ENCODE peak calls at places on chromosome 15, in seven cellular contexts. B is NT2/D1; I is activated CD8-positive, alpha-beta memory T cell treated with anti-CD3 and anti-CD28 coated beads, Interleukin-2, amount 50 U/mL, for 4 hours; A is chondrocyte; K is progenitor cell of endocrine pancreas; Q is Kasumi-1; R is transverse colon. L is an unnamed sample.

GRCh38 chr15:44710236-44711088 is 661 bp downstream of the PATL2 start:
- DNase-seq in B (no peak), I (peak), A (no peak), K (no peak), Q (peak), R (peak), L (peak)

GRCh38 chr15:37246856-37247255 is 146.5 kb upstream of the MEIS2 start:
- DNase-seq in B (no peak), I (no peak), A (no peak), K (no peak), Q (no peak), R (no peak), L (peak)

GRCh38 chr15:39720721-39721611 is 61.7 kb downstream of the FSIP1 start:
- DNase-seq in B (no peak), I (no peak), A (no peak), K (no peak), Q (no peak), R (no peak), L (no peak)

GRCh38 chr15:64825081-64825430 is 391 bp downstream of the PIF1 start:
- DNase-seq in B (no peak), I (no peak), A (no peak), K (no peak), Q (no peak), R (no peak), L (no peak)

GRCh38 chr15:90232941-90233700 is 620 bp downstream of the CIB1 start:
- DNase-seq in B (peak), I (peak), A (no peak), K (peak), Q (peak), R (peak), L (peak)

GRCh38 chr15:50181983-50182232 is at the start of gene SLC27A2:
- DNase-seq in B (peak), I (no peak), A (no peak), K (peak), Q (no peak), R (peak), L (peak)

GRCh38 chr15:101781927-101782326 is 21.4 kb upstream of the OR4F6 start:
- DNase-seq in B (no peak), I (no peak), A (no peak), K (no peak), Q (no peak), R (no peak), L (peak)

GRCh38 chr15:91950631-91951384 is 97.3 kb downstream of the SLCO3A1 start:
- DNase-seq in B (no peak), I (no peak), A (no peak), K (no peak), Q (no peak), R (no peak), L (no peak)

GRCh38 chr15:48896775-48897143 is 18.8 kb downstream of the EID1 start:
- DNase-seq in B (no peak), I (no peak), A (no peak), K (no peak), Q (no peak), R (no peak), L (no peak)

GRCh38 chr15:29749365-29750086 is 72.7 kb downstream of the TJP1 start:
- DNase-seq in B (no peak), I (no peak), A (no peak), K (no peak), Q (no peak), R (no peak), L (peak)

GRCh38 chr15:67771201-67771600 is 54.1 kb upstream of the SKOR1 start:
- DNase-seq in B (no peak), I (no peak), A (no peak), K (no peak), Q (no peak), R (no peak), L (peak)

GRCh38 chr15:95458736-95459135 is 871.8 kb upstream of the NR2F2 start:
- DNase-seq in B (no peak), I (no peak), A (no peak), K (no peak), Q (no peak), R (no peak), L (no peak)

GRCh38 chr15:66766282-66767228 is 64.5 kb downstream of the SMAD6 start:
- DNase-seq in B (no peak), I (no peak), A (no peak), K (no peak), Q (no peak), R (no peak), L (no peak)

GRCh38 chr15:55654541-55654940 is 66.4 kb upstream of the PYGO1 start:
- DNase-seq in B (no peak), I (no peak), A (no peak), K (no peak), Q (no peak), R (no peak), L (no peak)

GRCh38 chr15:54082836-54083492 is 104.7 kb downstream of the UNC13C start:
- DNase-seq in B (peak), I (no peak), A (no peak), K (peak), Q (peak), R (no peak), L (peak)

GRCh38 chr15:68410466-68411200 is 21.3 kb downstream of the ITGA11 start:
- DNase-seq in B (no peak), I (no peak), A (no peak), K (no peak), Q (no peak), R (no peak), L (no peak)

GRCh38 chr15:73329501-73330200 is 39.1 kb downstream of the HCN4 start:
- DNase-seq in B (no peak), I (no peak), A (peak), K (no peak), Q (no peak), R (no peak), L (no peak)

GRCh38 chr15:92599394-92599970 is 56.1 kb downstream of the FAM174B start:
- DNase-seq in B (no peak), I (no peak), A (no peak), K (no peak), Q (no peak), R (no peak), L (no peak)

GRCh38 chr15:36769110-36769509 is 189.7 kb downstream of the CDIN1 start:
- DNase-seq in B (no peak), I (no peak), A (no peak), K (no peak), Q (no peak), R (no peak), L (no peak)

GRCh38 chr15:93253656-93254055 is 164.6 kb upstream of the RGMA start:
- DNase-seq in B (no peak), I (no peak), A (peak), K (no peak), Q (no peak), R (no peak), L (no peak)

GRCh38 chr15:96366526-96366877 is 36.0 kb downstream of the NR2F2 start:
- DNase-seq in B (no peak), I (no peak), A (no peak), K (no peak), Q (no peak), R (no peak), L (peak)

GRCh38 chr15:82950746-82951370 is 1.7 kb downstream of the HOMER2 start:
- DNase-seq in B (no peak), I (no peak), A (no peak), K (no peak), Q (no peak), R (no peak), L (no peak)

GRCh38 chr15:39357478-39358268 is 223.2 kb upstream of the THBS1 start:
- DNase-seq in B (no peak), I (no peak), A (no peak), K (no peak), Q (no peak), R (no peak), L (no peak)

GRCh38 chr15:69666441-69666882 is 213.8 kb downstream of the RPLP1 start:
- DNase-seq in B (no peak), I (peak), A (no peak), K (no peak), Q (peak), R (peak), L (no peak)

GRCh38 chr15:71572452-71573053 is 237.8 kb upstream of the NR2E3 start:
- DNase-seq in B (peak), I (no peak), A (no peak), K (no peak), Q (no peak), R (no peak), L (peak)

GRCh38 chr15:33234019-33234418 is 39.5 kb upstream of the FMN1 start:
- DNase-seq in B (no peak), I (no peak), A (no peak), K (no peak), Q (peak), R (no peak), L (peak)

GRCh38 chr15:68834356-68834755 is 13.7 kb upstream of the ANP32A start:
- DNase-seq in B (no peak), I (no peak), A (no peak), K (no peak), Q (peak), R (no peak), L (no peak)

GRCh38 chr15:101689901-101690300 is 34.4 kb downstream of the TARS3 start:
- DNase-seq in B (no peak), I (no peak), A (no peak), K (no peak), Q (no peak), R (no peak), L (no peak)

GRCh38 chr15:76636059-76636458 is 269.1 kb downstream of the SCAPER start:
- DNase-seq in B (no peak), I (no peak), A (no peak), K (no peak), Q (peak), R (no peak), L (no peak)

GRCh38 chr15:69491051-69491505 is 38.5 kb downstream of the RPLP1 start:
- DNase-seq in B (no peak), I (no peak), A (no peak), K (no peak), Q (no peak), R (no peak), L (no peak)

GRCh38 chr15:29031502-29032228 is 145.9 kb downstream of the APBA2 start:
- DNase-seq in B (no peak), I (no peak), A (no peak), K (no peak), Q (no peak), R (no peak), L (no peak)

L was measured in GM23338.